ENCODE peak calls at places on chromosomes 7 and 10, in eight cellular contexts. S, D, M, B, A, P, O and K are unnamed samples.

GRCh38 chr10:4982764-4983226 is 19.6 kb downstream of the AKR1C1 start:
- DNase-seq in S (no peak), D (no peak), M (peak), B (no peak), A (no peak), P (no peak), O (no peak), K (no peak)

GRCh38 chr10:92291921-92292860 is 1.2 kb downstream of the MARCHF5 start:
- DNase-seq in S (peak), D (peak), M (peak), B (peak), A (peak), P (peak), O (peak), K (no peak)

GRCh38 chr7:48426966-48427555 is 255.8 kb downstream of the ABCA13 start:
- DNase-seq in S (no peak), D (no peak), M (peak), B (no peak), A (no peak), P (no peak), O (no peak), K (peak)

GRCh38 chr10:133058267-133059092 is 29.2 kb upstream of the ADGRA1 start:
- DNase-seq in S (no peak), D (no peak), M (no peak), B (no peak), A (no peak), P (no peak), O (no peak), K (no peak)

GRCh38 chr10:104128214-104128613 is 6.2 kb downstream of the SFR1 start:
- DNase-seq in S (no peak), D (no peak), M (no peak), B (no peak), A (no peak), P (no peak), O (no peak), K (no peak)

GRCh38 chr7:79420464-79420863 is 33.0 kb downstream of the MAGI2 start:
- DNase-seq in S (no peak), D (no peak), M (peak), B (no peak), A (no peak), P (no peak), O (no peak), K (peak)

GRCh38 chr7:150829426-150829825 is 22.9 kb upstream of the AOC1 start:
- DNase-seq in S (no peak), D (no peak), M (no peak), B (no peak), A (no peak), P (no peak), O (no peak), K (no peak)

GRCh38 chr10:69218831-69219230 is 1.3 kb upstream of the HKDC1 start:
- DNase-seq in S (no peak), D (no peak), M (no peak), B (no peak), A (no peak), P (no peak), O (no peak), K (no peak)

GRCh38 chr7:1291846-1292765 is 59.4 kb downstream of the UNCX start:
- DNase-seq in S (no peak), D (no peak), M (no peak), B (no peak), A (no peak), P (no peak), O (no peak), K (no peak)

GRCh38 chr10:97842658-97843295 is 6.9 kb upstream of the GOLGA7B start:
- DNase-seq in S (peak), D (no peak), M (no peak), B (no peak), A (no peak), P (no peak), O (no peak), K (no peak)

GRCh38 chr7:129494041-129494440 is 8.3 kb upstream of the SMKR1 start:
- DNase-seq in S (no peak), D (no peak), M (no peak), B (peak), A (no peak), P (no peak), O (no peak), K (peak)

GRCh38 chr10:49661291-49661856 is 18.1 kb upstream of the C10orf53 start:
- DNase-seq in S (no peak), D (no peak), M (no peak), B (no peak), A (no peak), P (peak), O (no peak), K (no peak)

GRCh38 chr7:119783799-119784198 is 489.2 kb upstream of the KCND2 start:
- DNase-seq in S (no peak), D (no peak), M (no peak), B (no peak), A (no peak), P (no peak), O (no peak), K (no peak)

GRCh38 chr7:131431756-131432155 is 104.1 kb downstream of the MKLN1 start:
- DNase-seq in S (no peak), D (no peak), M (no peak), B (no peak), A (no peak), P (no peak), O (no peak), K (no peak)

GRCh38 chr10:62691331-62691730 is 113.2 kb upstream of the ADO start:
- DNase-seq in S (no peak), D (no peak), M (no peak), B (no peak), A (no peak), P (no peak), O (no peak), K (no peak)

GRCh38 chr7:135510603-135511183 is 791 bp upstream of the CNOT4 start:
- DNase-seq in S (peak), D (no peak), M (peak), B (peak), A (no peak), P (peak), O (peak), K (peak)

GRCh38 chr10:91409069-91409868 is 875 bp upstream of the HECTD2 start:
- DNase-seq in S (peak), D (no peak), M (peak), B (no peak), A (peak), P (peak), O (no peak), K (peak)

GRCh38 chr10:126939706-126940105 is 34.5 kb downstream of the DOCK1 start:
- DNase-seq in S (no peak), D (no peak), M (no peak), B (no peak), A (peak), P (no peak), O (no peak), K (no peak)

GRCh38 chr7:136533732-136534131 is 334.7 kb upstream of the CHRM2 start:
- DNase-seq in S (no peak), D (no peak), M (no peak), B (no peak), A (no peak), P (no peak), O (no peak), K (no peak)

GRCh38 chr7:112939589-112940313 is 146.9 kb downstream of the GPR85 start:
- DNase-seq in S (peak), D (peak), M (peak), B (peak), A (peak), P (peak), O (peak), K (peak)

GRCh38 chr7:154451480-154452457 is 399.6 kb downstream of the DPP6 start:
- DNase-seq in S (no peak), D (no peak), M (no peak), B (no peak), A (no peak), P (no peak), O (no peak), K (no peak)

GRCh38 chr7:1418505-1419309 is 40.6 kb downstream of the MICALL2 start:
- DNase-seq in S (peak), D (peak), M (peak), B (no peak), A (peak), P (peak), O (no peak), K (no peak)

GRCh38 chr7:98923512-98923911 is 45.2 kb downstream of the TRRAP start:
- DNase-seq in S (no peak), D (no peak), M (no peak), B (no peak), A (no peak), P (no peak), O (no peak), K (no peak)

GRCh38 chr10:97949462-97949861 is 81.0 kb downstream of the CRTAC1 start:
- DNase-seq in S (no peak), D (no peak), M (no peak), B (no peak), A (no peak), P (no peak), O (no peak), K (no peak)

GRCh38 chr10:58475322-58476277 is 37.1 kb upstream of the BICC1 start:
- DNase-seq in S (no peak), D (no peak), M (no peak), B (no peak), A (no peak), P (no peak), O (no peak), K (no peak)

GRCh38 chr7:2633538-2634264 is 1.9 kb downstream of the TTYH3 start:
- DNase-seq in S (peak), D (no peak), M (peak), B (no peak), A (no peak), P (no peak), O (no peak), K (no peak)

GRCh38 chr10:125117941-125118630 is 42.3 kb downstream of the CTBP2 start:
- DNase-seq in S (no peak), D (no peak), M (no peak), B (no peak), A (no peak), P (no peak), O (no peak), K (no peak)

GRCh38 chr10:125121003-125121402 is 39.4 kb downstream of the CTBP2 start:
- DNase-seq in S (no peak), D (peak), M (no peak), B (no peak), A (no peak), P (no peak), O (no peak), K (no peak)

GRCh38 chr10:125116652-125117310 is 43.6 kb downstream of the CTBP2 start:
- DNase-seq in S (no peak), D (no peak), M (no peak), B (no peak), A (no peak), P (no peak), O (no peak), K (no peak)

GRCh38 chr10:125120046-125120710 is 40.2 kb downstream of the CTBP2 start:
- DNase-seq in S (no peak), D (no peak), M (peak), B (no peak), A (no peak), P (no peak), O (no peak), K (no peak)

DNA sequence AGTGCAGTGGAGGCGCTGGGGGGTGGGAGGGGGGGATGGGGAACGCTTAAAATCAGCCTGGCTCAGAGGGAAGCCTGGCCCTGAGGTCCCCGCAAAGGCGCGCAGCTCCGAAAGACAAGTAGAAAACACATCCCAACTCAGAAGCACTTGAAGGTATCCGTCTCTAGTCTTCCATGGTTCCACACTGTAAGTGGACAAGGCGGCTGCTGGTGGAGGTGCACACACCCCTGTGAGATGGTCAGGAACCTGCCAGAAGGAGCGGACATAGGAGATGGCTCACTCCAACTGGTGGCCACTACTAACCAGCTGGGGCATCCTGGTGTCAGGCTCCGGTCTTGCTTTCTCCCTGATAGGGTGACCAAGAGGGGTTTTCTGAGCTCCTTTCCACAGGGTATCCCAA is 41.7 kb downstream of the CTBP2 start:
- DNase-seq in S (no peak), D (no peak), M (no peak), B (no peak), A (no peak), P (no peak), O (no peak), K (no peak)
- TF ChIP-seq CTCF in S (no peak), D (no peak), M (no peak), B (no peak), A (no peak), P (no peak), O (no peak), K (no peak)

GRCh38 chr10:31274310-31274709 is 44.7 kb upstream of the ZEB1 start:
- DNase-seq in S (no peak), D (no peak), M (no peak), B (no peak), A (no peak), P (no peak), O (peak), K (no peak)
- TF ChIP-seq REST in S (no peak), D (no peak), M (no peak), B (no peak), A (no peak), P (no peak), O (no peak), K (no peak)

GRCh38 chr7:116098175-116098574 is 67.6 kb upstream of the TFEC start:
- DNase-seq in S (no peak), D (no peak), M (no peak), B (no peak), A (no peak), P (no peak), O (no peak), K (no peak)

GRCh38 chr7:116093516-116094301 is 63.1 kb upstream of the TFEC start:
- DNase-seq in S (no peak), D (no peak), M (no peak), B (no peak), A (no peak), P (no peak), O (no peak), K (no peak)

GRCh38 chr7:116101709-116102108 is 71.1 kb upstream of the TFEC start:
- DNase-seq in S (no peak), D (no peak), M (no peak), B (no peak), A (no peak), P (no peak), O (no peak), K (no peak)

GRCh38 chr7:116097365-116098009 is 66.9 kb upstream of the TFEC start:
- DNase-seq in S (no peak), D (peak), M (peak), B (no peak), A (no peak), P (peak), O (peak), K (peak)
- TF ChIP-seq CTCF in S (peak), D (peak), M (no peak), B (no peak), A (peak), P (no peak), O (no peak), K (no peak)

GRCh38 chr10:34474060-34474376 is 341.1 kb downstream of the PARD3 start:
- DNase-seq in S (no peak), D (peak), M (peak), B (no peak), A (no peak), P (no peak), O (no peak), K (no peak)
- TF ChIP-seq REST in S (no peak), D (no peak), M (no peak), B (no peak), A (no peak), P (no peak), O (no peak), K (no peak)

GRCh38 chr7:94888542-94888941 is 18.9 kb upstream of the PPP1R9A start:
- DNase-seq in S (no peak), D (peak), M (peak), B (no peak), A (peak), P (no peak), O (no peak), K (no peak)
- TF ChIP-seq CTCF in S (peak), D (peak), M (no peak), B (no peak), A (peak), P (no peak), O (no peak), K (no peak)

DNA sequence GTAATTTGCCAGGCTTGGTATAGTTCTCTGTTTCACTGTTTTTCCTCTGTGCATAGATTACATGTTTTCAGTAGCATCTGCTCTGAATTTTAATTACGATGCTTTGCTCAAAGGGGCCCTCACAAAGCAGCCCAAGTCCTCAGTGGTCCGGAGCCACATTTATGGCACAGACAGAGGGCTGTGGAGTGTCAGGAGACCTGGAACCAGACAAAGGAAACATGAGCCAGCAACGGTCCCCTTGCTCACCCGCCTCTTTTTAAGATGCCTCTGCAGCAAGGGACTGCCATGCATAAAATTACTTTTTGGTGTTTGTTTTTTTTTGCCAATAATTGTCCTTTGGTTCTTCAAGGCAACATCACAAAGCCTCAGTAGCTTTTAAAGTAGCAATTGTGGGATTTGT is 422.6 kb downstream of the GLRX3 start:
- DNase-seq in S (no peak), D (no peak), M (no peak), B (no peak), A (no peak), P (no peak), O (no peak), K (no peak)
- TF ChIP-seq REST in S (no peak), D (no peak), M (no peak), B (no peak), A (no peak), P (no peak), O (no peak), K (no peak)

GRCh38 chr10:30432631-30433285 is 1.2 kb upstream of the MAP3K8 start:
- DNase-seq in S (no peak), D (peak), M (peak), B (no peak), A (peak), P (peak), O (no peak), K (no peak)

GRCh38 chr10:30433779-30434272 is at the start of gene MAP3K8:
- DNase-seq in S (peak), D (peak), M (peak), B (peak), A (peak), P (peak), O (peak), K (no peak)

GRCh38 chr10:30433286-30433778 is 652 bp upstream of the MAP3K8 start:
- DNase-seq in S (peak), D (peak), M (peak), B (no peak), A (peak), P (peak), O (no peak), K (no peak)

GRCh38 chr10:30435068-30435422 is 1.1 kb downstream of the MAP3K8 start:
- DNase-seq in S (no peak), D (no peak), M (peak), B (no peak), A (no peak), P (no peak), O (no peak), K (no peak)

DNA sequence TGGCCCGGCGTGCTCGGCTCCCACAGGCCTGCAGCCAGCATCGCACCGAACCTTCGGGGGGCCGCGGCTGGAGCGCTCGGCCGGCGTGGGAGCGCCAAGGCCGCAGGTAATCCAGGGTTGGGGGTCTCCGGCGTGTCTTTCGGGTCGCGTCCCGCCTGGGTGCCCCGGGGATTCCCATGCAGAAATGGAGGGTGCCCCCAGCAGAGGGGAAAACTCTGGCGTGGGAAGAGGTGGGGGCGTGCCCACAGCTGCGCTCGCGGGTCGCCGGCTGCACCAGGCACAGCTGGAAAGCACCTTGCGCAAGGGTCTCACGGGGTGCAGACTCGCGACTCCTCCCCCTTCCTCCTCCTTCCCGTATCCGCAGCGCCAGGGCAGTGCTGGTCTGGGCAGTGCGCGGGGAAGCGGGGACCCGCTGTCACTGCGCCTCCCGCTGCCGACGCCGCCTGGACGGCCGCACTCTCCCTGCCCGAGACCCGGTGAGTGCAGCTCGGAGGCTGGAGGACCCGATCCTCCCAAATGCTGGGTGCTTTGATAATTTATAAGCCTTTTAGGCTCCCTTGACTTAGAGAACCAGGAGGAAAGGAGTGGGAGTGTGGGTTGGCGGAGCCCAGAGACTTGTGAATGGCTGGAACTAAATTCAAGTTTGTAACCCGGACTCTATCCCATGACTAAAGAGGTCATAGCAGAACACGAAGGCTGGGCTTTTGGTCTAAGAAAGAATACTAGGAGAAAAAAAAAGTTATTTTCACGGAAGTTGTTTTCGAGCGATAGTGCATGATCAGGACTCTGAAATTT is 486 bp downstream of the MAP3K8 start:
- DNase-seq in S (peak), D (peak), M (peak), B (no peak), A (peak), P (peak), O (peak), K (no peak)
- TF ChIP-seq CTCF in S (no peak), D (no peak), M (no peak), B (no peak), A (no peak), P (no peak), O (no peak), K (no peak)

DNA sequence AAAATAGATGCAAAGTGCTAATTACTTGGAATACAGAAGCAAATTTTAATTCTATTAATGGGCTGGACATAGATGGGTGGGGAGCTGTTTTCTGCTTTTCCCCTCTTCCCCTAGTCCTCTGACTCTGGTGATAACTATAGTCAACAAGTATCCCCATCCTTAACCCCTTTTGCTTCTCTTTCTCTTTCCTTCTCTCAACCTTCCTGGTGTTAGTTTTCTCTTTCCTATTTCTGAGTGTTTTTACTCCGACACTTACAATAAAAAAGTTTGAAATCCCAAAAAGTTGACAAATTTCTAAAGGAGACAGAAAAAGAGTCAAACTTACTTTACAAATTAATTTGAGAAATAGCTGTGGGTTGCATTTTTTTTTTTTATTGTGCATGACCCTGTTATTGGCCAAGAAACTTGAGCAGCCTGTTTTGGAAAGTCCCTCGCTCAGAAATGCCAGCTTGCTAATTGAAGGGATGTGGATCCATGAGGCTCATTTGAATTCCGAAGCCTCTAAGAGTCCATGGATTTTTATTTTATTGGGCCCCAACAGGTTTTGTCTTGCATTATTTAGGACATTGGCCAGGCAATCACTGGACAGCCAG is 2.4 kb downstream of the FAS start:
- DNase-seq in S (no peak), D (no peak), M (no peak), B (no peak), A (peak), P (no peak), O (no peak), K (no peak)
- TF ChIP-seq REST in S (no peak), D (no peak), M (no peak), B (no peak), A (no peak), P (no peak), O (no peak), K (no peak)